ENCODE peak calls at places on chromosome 19, in ten cellular contexts. M is dorsolateral prefrontal cortex, U is left lung, I is heart right ventricle, N is bronchial epithelial cell, O is heart left ventricle, Q is GM23338, T is cardiac fibroblast, Z is psoas muscle, P is SK-N-SH. X is an unnamed sample.

GRCh38 chr19:48478339-48479061 is 9.3 kb downstream of the CYTH2 start:
- DNase-seq in M (no peak), Q (no peak), P (no peak), I (no peak), N (no peak), Z (peak; percentile 39), T (no peak), U (no peak), O (no peak), X (no peak)

GRCh38 chr19:53333071-53333465 is 481 bp upstream of the ZNF845 start:
- DNase-seq in I (peak; percentile 27), T (no peak), Z (peak; percentile 66), Q (peak; percentile 82), U (peak; percentile 85), N (no peak), M (peak; percentile 34), P (peak; percentile 61), O (peak; percentile 29), X (no peak)

GRCh38 chr19:3450796-3451411 is 29.4 kb downstream of the SMIM24 start:
- DNase-seq in I (peak; percentile 71), N (peak; percentile 95), T (peak; percentile 99), U (no peak), M (no peak), P (no peak), O (peak; percentile 77), Q (no peak), Z (peak; percentile 88), X (peak; percentile 100)

GRCh38 chr19:45597425-45598111 is 4.4 kb downstream of the GPR4 start:
- DNase-seq in Q (peak; percentile 72), Z (no peak), P (no peak), I (no peak), U (no peak), T (no peak), N (no peak), O (no peak), M (no peak), X (no peak)

GRCh38 chr19:50309396-50310125 is 19.6 kb downstream of the KCNC3 start:
- DNase-seq in M (no peak), Z (peak; percentile 40), O (no peak), N (no peak), T (no peak), P (no peak), U (peak; percentile 52), I (no peak), Q (no peak), X (no peak)

GRCh38 chr19:48745208-48745995 is 1.3 kb downstream of the IZUMO1 start:
- DNase-seq in N (peak; percentile 48), U (peak; percentile 42), Z (peak; percentile 75), T (peak; percentile 72), P (peak; percentile 78), M (peak; percentile 76), Q (peak; percentile 94), I (peak; percentile 68), O (peak; percentile 69), X (peak; percentile 72)

GRCh38 chr19:36221474-36221873 is 6.6 kb downstream of the ZNF146 start:
- DNase-seq in I (no peak), Z (no peak), O (no peak), N (no peak), P (no peak), T (no peak), M (no peak), U (no peak), Q (no peak), X (no peak)

GRCh38 chr19:51549533-51550324 is 18.3 kb upstream of the SIGLEC6 start:
- DNase-seq in I (no peak), U (no peak), Q (no peak), T (no peak), Z (no peak), O (no peak), M (no peak), N (no peak), P (no peak), X (no peak)

GRCh38 chr19:41421973-41422372 is 5.2 kb downstream of the B3GNT8 start:
- DNase-seq in M (no peak), U (no peak), N (no peak), P (no peak), I (no peak), Z (no peak), O (no peak), Q (no peak), T (no peak), X (no peak)

GRCh38 chr19:3266792-3267469 is 42.5 kb downstream of the CELF5 start:
- DNase-seq in T (no peak), U (no peak), Q (no peak), Z (no peak), N (no peak), O (no peak), I (no peak), P (no peak), M (no peak), X (no peak)

GRCh38 chr19:29682236-29682895 is 17.1 kb downstream of the PLEKHF1 start:
- DNase-seq in Q (no peak), N (no peak), U (peak; percentile 40), Z (no peak), O (no peak), T (no peak), M (no peak), I (no peak), P (no peak), X (no peak)

GRCh38 chr19:13057744-13058143 is 44.9 kb downstream of the LYL1 start:
- DNase-seq in O (peak; percentile 32), I (no peak), T (peak; percentile 52), M (no peak), Q (no peak), N (no peak), Z (no peak), P (no peak), U (no peak), X (peak; percentile 51)

GRCh38 chr19:23698711-23699520 is 11.9 kb upstream of the ZNF675 start:
- DNase-seq in U (no peak), M (no peak), P (peak; percentile 42), Z (no peak), I (no peak), O (no peak), N (peak; percentile 31), Q (peak; percentile 27), T (no peak), X (no peak)

GRCh38 chr19:15368051-15368632 is 11.4 kb downstream of the AKAP8 start:
- DNase-seq in O (no peak), U (no peak), I (no peak), P (no peak), M (no peak), Q (no peak), T (no peak), Z (peak; percentile 28), N (no peak), X (no peak)

GRCh38 chr19:27742041-27742440 is 1470.9 kb downstream of the UQCRFS1 start:
- DNase-seq in N (no peak), Q (no peak), P (no peak), I (no peak), M (no peak), Z (no peak), T (no peak), O (no peak), U (no peak), X (no peak)

GRCh38 chr19:47004012-47004465 is 15.6 kb upstream of the NPAS1 start:
- DNase-seq in Q (no peak), T (no peak), U (no peak), I (no peak), P (peak; percentile 75), M (no peak), N (no peak), O (no peak), Z (no peak), X (no peak)
- H3K4me3 ChIP-seq in Q (no peak overlapping the region), T (no peak overlapping the region), U (no peak overlapping the region), I (peak overlapping the region; percentile 35), P (peak overlapping the region; percentile 17), M (no peak overlapping the region), N (no peak overlapping the region), O (peak overlapping the region; percentile 35), Z (peak overlapping the region; percentile 36), X (no peak overlapping the region)

GRCh38 chr19:5293607-5294089 is 47.0 kb downstream of the PTPRS start:
- DNase-seq in O (no peak), I (no peak), M (no peak), N (no peak), U (no peak), Z (peak; percentile 66), P (peak; percentile 94), Q (peak; percentile 84), T (peak; percentile 41), X (peak; percentile 27)
- H3K4me3 ChIP-seq in O (peak overlapping the region; percentile 83), I (peak overlapping the region; percentile 75), M (peak overlapping the region; percentile 92), N (peak overlapping the region; percentile 55), U (peak overlapping the region; percentile 60), Z (peak overlapping the region; percentile 85), P (peak overlapping the region; percentile 85), Q (peak overlapping the region; percentile 93), T (peak overlapping the region; percentile 64), X (peak overlapping the region; percentile 61)

DNA sequence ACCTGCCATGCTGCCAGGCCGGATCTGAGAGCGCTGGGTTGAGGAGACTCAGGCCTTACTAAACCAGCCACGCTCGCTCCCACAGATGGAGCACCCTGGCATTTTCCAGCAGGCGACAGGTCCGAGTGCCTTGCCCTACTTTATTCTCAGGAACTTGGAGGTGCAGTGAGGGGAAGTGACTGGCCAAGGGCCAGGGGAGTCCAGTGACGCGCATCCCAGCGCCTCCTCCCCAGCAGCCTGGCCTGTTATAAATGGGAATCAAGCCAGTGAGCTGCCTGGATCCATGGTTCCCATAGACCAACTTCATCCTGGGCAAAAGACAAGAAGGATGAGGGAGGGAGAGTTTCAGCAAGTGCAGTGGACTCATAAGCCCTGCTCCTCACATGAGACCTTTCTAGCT is 35.5 kb downstream of the TMED1 start:
- DNase-seq in M (peak; percentile 28), T (peak; percentile 58), I (peak; percentile 46), P (no peak), O (no peak), Z (no peak), U (peak; percentile 47), N (no peak), Q (no peak), X (peak; percentile 58)
- H3K4me3 ChIP-seq in M (no peak overlapping the region), T (no peak overlapping the region), I (no peak overlapping the region), P (no peak overlapping the region), O (no peak overlapping the region), Z (no peak overlapping the region), U (no peak overlapping the region), N (no peak overlapping the region), Q (no peak overlapping the region), X (no peak overlapping the region)

GRCh38 chr19:55276720-55277430 is 3.0 kb downstream of the HSPBP1 start:
- DNase-seq in M (no peak), Q (no peak), U (peak; percentile 60), O (no peak), T (no peak), P (no peak), N (no peak), I (no peak), Z (no peak), X (no peak)

GRCh38 chr19:55273978-55274707 is 5.8 kb downstream of the HSPBP1 start:
- DNase-seq in P (no peak), Q (no peak), U (peak; percentile 55), M (no peak), O (no peak), Z (no peak), I (no peak), N (no peak), T (no peak), X (no peak)

GRCh38 chr19:55277494-55277893 is 2.4 kb downstream of the HSPBP1 start:
- DNase-seq in Q (no peak), N (no peak), I (no peak), O (no peak), U (peak; percentile 51), P (no peak), T (no peak), Z (no peak), M (no peak), X (no peak)

GRCh38 chr19:55278391-55279135 is 1.3 kb downstream of the HSPBP1 start:
- DNase-seq in N (no peak), O (no peak), U (peak; percentile 8), P (no peak), I (no peak), M (no peak), Z (no peak), T (no peak), Q (no peak), X (no peak)

GRCh38 chr19:55275851-55276719 is 3.8 kb downstream of the HSPBP1 start:
- DNase-seq in I (no peak), M (no peak), Q (no peak), P (no peak), O (no peak), Z (no peak), T (no peak), N (no peak), U (peak; percentile 44), X (no peak)
- H3K4me3 ChIP-seq in I (no peak overlapping the region), M (no peak overlapping the region), Q (no peak overlapping the region), P (no peak overlapping the region), O (no peak overlapping the region), Z (no peak overlapping the region), T (no peak overlapping the region), N (no peak overlapping the region), U (no peak overlapping the region), X (no peak overlapping the region)